ENCODE peak calls at places on chromosomes 12 and 14, in four cellular contexts. J is GM10248, T is glutamatergic neuron, U is fibroblast of lung. Z is an unnamed sample.

GRCh38 chr12:112627851-112628250 is 163.7 kb upstream of the RPH3A start:
- DNase-seq in T (no peak), U (no peak), J (no peak), Z (no peak)

GRCh38 chr12:11555743-11556625 is 93.5 kb upstream of the ETV6 start:
- DNase-seq in J (no peak), U (peak), T (no peak), Z (no peak)

GRCh38 chr14:96808619-96809405 is 11.6 kb downstream of the VRK1 start:
- DNase-seq in T (no peak), J (no peak), U (no peak), Z (no peak)

GRCh38 chr14:78170203-78170602 is at the start of gene NRXN3:
- DNase-seq in J (no peak), T (peak), U (peak), Z (peak)

GRCh38 chr12:55712700-55713415 is 3.0 kb upstream of the BLOC1S1 start:
- DNase-seq in U (no peak), J (no peak), T (peak), Z (no peak)

GRCh38 chr14:61749867-61750266 is 12.4 kb upstream of the SNAPC1 start:
- DNase-seq in T (no peak), U (no peak), J (no peak), Z (no peak)

GRCh38 chr14:48672506-48672905 is 913.7 kb downstream of the RPS29 start:
- DNase-seq in U (no peak), T (no peak), J (no peak), Z (no peak)

GRCh38 chr14:24084439-24084838 is 9.7 kb upstream of the PCK2 start:
- DNase-seq in T (no peak), J (no peak), U (no peak), Z (no peak)

GRCh38 chr12:49626169-49626835 is 2.9 kb downstream of the PRPF40B start:
- DNase-seq in T (no peak), U (no peak), J (no peak), Z (no peak)

GRCh38 chr14:75968461-75968860 is 13.3 kb downstream of the TGFB3 start:
- DNase-seq in T (no peak), J (no peak), U (peak), Z (no peak)

GRCh38 chr12:120037851-120038250 is 48.8 kb downstream of the BICDL1 start:
- DNase-seq in T (no peak), J (no peak), U (peak), Z (no peak)

GRCh38 chr14:89858084-89858483 is 96.4 kb downstream of the EFCAB11 start:
- DNase-seq in U (peak), J (no peak), T (peak), Z (no peak)

GRCh38 chr12:25458047-25458552 is 95.0 kb downstream of the LMNTD1 start:
- DNase-seq in T (no peak), U (peak), J (no peak), Z (no peak)

GRCh38 chr14:35944847-35945246 is 118.7 kb downstream of the BRMS1L start:
- DNase-seq in U (no peak), T (peak), J (peak), Z (no peak)

GRCh38 chr14:103501921-103502669 is 20.5 kb downstream of the CKB start:
- DNase-seq in J (no peak), U (no peak), T (no peak), Z (no peak)

GRCh38 chr14:103499709-103500108 is 22.9 kb downstream of the CKB start:
- DNase-seq in T (no peak), J (no peak), U (no peak), Z (no peak)

GRCh38 chr14:103502877-103503276 is 19.8 kb downstream of the CKB start:
- DNase-seq in J (no peak), U (no peak), T (no peak), Z (no peak)

GRCh38 chr14:103501041-103501870 is 21.4 kb downstream of the CKB start:
- DNase-seq in U (no peak), T (no peak), J (no peak), Z (no peak)

DNA sequence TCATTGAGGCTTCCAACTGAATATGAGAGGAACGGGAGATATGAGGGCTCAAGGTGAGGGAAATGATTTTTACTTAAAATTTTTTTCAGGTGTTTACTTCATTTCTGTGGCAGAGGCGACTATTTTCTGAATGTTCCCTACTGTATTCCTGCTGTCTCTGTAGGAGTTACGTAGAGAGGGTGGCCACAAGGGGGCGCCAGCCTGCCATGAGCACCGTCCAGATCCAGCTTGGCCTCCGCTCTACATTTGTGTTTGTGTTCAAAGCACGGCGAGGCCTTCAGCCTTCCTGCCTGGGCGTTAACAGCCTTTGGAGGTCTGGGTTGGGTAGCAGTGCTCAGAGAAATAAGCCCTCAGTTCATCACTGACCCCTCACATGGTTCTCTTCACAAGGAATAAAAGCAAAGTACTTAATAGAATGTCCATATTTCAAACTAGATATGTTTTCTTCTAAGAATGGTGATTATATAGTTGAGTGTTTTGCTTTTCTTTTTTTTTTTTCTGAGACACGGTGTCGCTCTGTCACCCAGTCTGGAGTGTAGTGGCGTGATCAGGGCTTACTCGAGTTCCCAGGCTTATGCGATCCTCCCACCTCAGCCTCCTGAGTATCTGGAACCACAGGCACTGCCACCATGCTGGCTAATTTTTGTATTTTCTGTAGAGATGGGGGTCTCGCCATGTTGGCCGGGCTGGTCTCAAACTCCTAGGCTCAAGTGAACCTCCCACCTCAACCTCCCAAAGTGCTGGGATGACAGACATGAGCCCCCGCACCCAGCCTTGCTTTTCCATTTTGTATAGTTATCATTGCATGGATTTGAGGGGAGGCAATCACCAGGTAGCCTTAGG is 22.3 kb downstream of the CKB start:
- DNase-seq in T (peak), J (peak), U (peak), Z (peak)
- TF ChIP-seq CTCF in T (peak), J (peak), U (peak), Z (peak)

GRCh38 chr12:94872007-94872653 is 131.4 kb downstream of the NDUFA12 start:
- DNase-seq in T (peak), U (no peak), J (no peak), Z (no peak)

GRCh38 chr12:94873368-94874085 is 130.0 kb downstream of the NDUFA12 start:
- DNase-seq in J (peak), U (no peak), T (peak), Z (no peak)

GRCh38 chr12:94874986-94875312 is 128.5 kb downstream of the NDUFA12 start:
- DNase-seq in T (no peak), J (no peak), U (no peak), Z (no peak)

GRCh38 chr12:94874086-94874985 is 129.2 kb downstream of the NDUFA12 start:
- DNase-seq in T (no peak), J (no peak), U (no peak), Z (no peak)

DNA sequence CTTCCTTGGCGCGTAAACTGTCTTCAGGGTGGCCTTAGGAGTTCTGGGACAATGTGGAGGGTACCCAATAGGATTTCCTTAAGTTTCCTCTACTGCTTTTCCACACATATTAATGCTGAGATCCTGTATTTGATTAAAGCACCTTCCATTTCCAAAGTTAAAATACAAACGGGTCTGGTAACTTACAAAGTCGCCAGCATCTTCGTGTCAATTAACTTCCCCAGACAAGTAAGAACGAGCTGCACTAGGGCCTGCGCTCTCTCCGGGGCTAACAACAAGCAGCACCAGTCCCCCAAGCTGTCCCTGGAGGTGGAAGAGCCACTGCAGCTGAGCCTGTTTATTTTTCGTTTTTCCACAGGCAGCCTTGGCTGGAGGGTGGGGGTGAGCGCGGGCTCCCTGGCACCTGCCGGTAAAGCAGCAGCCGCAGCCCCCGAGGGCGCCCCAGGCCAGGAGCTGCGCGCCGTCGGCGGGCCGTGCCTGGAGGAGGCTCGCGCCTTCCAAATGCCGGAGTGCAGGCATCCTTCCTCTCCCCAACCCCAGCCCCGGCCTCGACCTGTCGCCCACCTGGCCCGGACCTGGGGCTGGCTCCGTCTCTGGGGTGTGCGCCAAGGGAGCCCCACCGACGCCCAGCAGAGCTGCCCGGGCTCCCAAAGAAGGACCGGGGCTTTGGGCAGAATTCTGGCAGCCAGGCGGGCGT is 130.7 kb downstream of the NDUFA12 start:
- DNase-seq in J (peak), U (no peak), T (peak), Z (no peak)
- TF ChIP-seq CTCF in J (no peak), U (no peak), T (no peak), Z (no peak)

GRCh38 chr12:76555226-76555767 is 4.3 kb downstream of the OSBPL8 start:
- DNase-seq in U (no peak), T (no peak), J (no peak), Z (no peak)
- TF ChIP-seq CTCF in U (no peak), T (no peak), J (no peak), Z (no peak)

GRCh38 chr12:88579941-88580871 is at the start of gene KITLG:
- DNase-seq in U (peak), T (peak), J (peak), Z (peak)
- TF ChIP-seq CTCF in U (peak), T (no peak), J (peak), Z (peak)

DNA sequence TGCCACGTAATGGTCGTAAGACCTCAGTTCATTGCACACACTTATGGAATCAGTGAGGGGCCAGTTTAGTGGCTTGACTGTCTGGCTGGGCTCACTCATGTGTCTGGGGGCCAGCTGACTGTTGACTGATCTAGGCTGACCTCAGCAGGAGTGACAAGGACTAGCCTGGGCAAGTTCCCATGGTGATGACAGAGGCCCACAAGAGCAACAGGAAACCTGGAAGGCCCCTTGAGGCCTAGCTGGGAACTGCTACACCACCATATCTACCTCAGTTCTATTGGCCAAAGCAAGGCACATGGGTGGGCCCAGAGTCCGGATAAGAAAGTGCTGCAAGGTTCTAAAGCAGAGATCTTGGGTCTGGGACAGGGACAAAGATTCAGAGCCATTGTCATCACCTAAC is 21.3 kb upstream of the RFLNA start:
- DNase-seq in J (peak), U (peak), T (no peak), Z (no peak)
- TF ChIP-seq CTCF in J (no peak), U (no peak), T (peak), Z (peak)